ENCODE peak calls at places on chromosome 14, in six cellular contexts. One of them, this sample, is unnamed.

GRCh38 chr14:65936342-65936741 is 523.8 kb downstream of the FUT8 start:
- DNase-seq in uterus: no peak
- DNase-seq in T1000: no peak
- DNase-seq in A549: no peak
- DNase-seq in choroid plexus epithelial cell: no peak
- DNase-seq in KBM-7: no peak
- DNase-seq in this sample: no peak

GRCh38 chr14:51464411-51464810 is 187.3 kb upstream of the FRMD6 start:
- DNase-seq in uterus: no peak
- DNase-seq in T1000: no peak
- DNase-seq in A549: no peak
- DNase-seq in choroid plexus epithelial cell: no peak
- DNase-seq in KBM-7: no peak
- DNase-seq in this sample: no peak

GRCh38 chr14:29069228-29069627 is 302.6 kb downstream of the FOXG1 start:
- DNase-seq in uterus: no peak
- DNase-seq in T1000: no peak
- DNase-seq in A549: no peak
- DNase-seq in choroid plexus epithelial cell: no peak
- DNase-seq in KBM-7: no peak
- DNase-seq in this sample: no peak

GRCh38 chr14:101502761-101503392 is 58.4 kb upstream of the DIO3 start:
- DNase-seq in uterus: peak; percentile 6
- DNase-seq in T1000: no peak
- DNase-seq in A549: no peak
- DNase-seq in choroid plexus epithelial cell: no peak
- DNase-seq in KBM-7: no peak
- DNase-seq in this sample: no peak

GRCh38 chr14:50354527-50354926 is 42.2 kb downstream of the CDKL1 start:
- DNase-seq in uterus: no peak
- DNase-seq in T1000: no peak
- DNase-seq in A549: no peak
- DNase-seq in choroid plexus epithelial cell: peak; percentile 76
- DNase-seq in KBM-7: no peak
- DNase-seq in this sample: peak; percentile 51

GRCh38 chr14:100446572-100446971 is 123.4 kb downstream of the SLC25A47 start:
- DNase-seq in uterus: no peak
- DNase-seq in T1000: no peak
- DNase-seq in A549: no peak
- DNase-seq in choroid plexus epithelial cell: no peak
- DNase-seq in KBM-7: no peak
- DNase-seq in this sample: no peak

GRCh38 chr14:20332386-20332945 is 613 bp downstream of the CCNB1IP1 start:
- DNase-seq in uterus: no peak
- DNase-seq in T1000: no peak
- DNase-seq in A549: no peak
- DNase-seq in choroid plexus epithelial cell: peak; percentile 19
- DNase-seq in KBM-7: no peak
- DNase-seq in this sample: no peak

GRCh38 chr14:81710232-81710845 is 176.7 kb upstream of the SEL1L start:
- DNase-seq in uterus: no peak
- DNase-seq in T1000: no peak
- DNase-seq in A549: peak; percentile 7
- DNase-seq in choroid plexus epithelial cell: peak; percentile 36
- DNase-seq in KBM-7: peak; percentile 38
- DNase-seq in this sample: peak; percentile 1

GRCh38 chr14:55381040-55381439 is 30.6 kb downstream of the ATG14 start:
- DNase-seq in uterus: no peak
- DNase-seq in T1000: no peak
- DNase-seq in A549: no peak
- DNase-seq in choroid plexus epithelial cell: peak; percentile 9
- DNase-seq in KBM-7: no peak
- DNase-seq in this sample: peak; percentile 30

GRCh38 chr14:64646103-64646502 is 58.1 kb upstream of the PLEKHG3 start:
- DNase-seq in uterus: peak; percentile 53
- DNase-seq in T1000: no peak
- DNase-seq in A549: no peak
- DNase-seq in choroid plexus epithelial cell: peak; percentile 92
- DNase-seq in KBM-7: no peak
- DNase-seq in this sample: peak; percentile 71

This sample was measured in IMR-90.